ENCODE peak calls at places on chromosomes 11 and 22, in four cellular contexts. M is fibroblast of lung, F is ovary, K is heart right ventricle. J is an unnamed sample. For H3K9me3, the result is how much of the 10 kb centered on the place peaks cover.

GRCh38 chr11:85766801-85767200 is 44.1 kb downstream of the SYTL2 start:
- DNase-seq in K (no peak), M (peak), F (no peak), J (no peak)

GRCh38 chr11:107931206-107931605 is 3.0 kb downstream of the RAB39A start:
- DNase-seq in M (no peak), K (no peak), F (no peak), J (no peak)

GRCh38 chr11:1198766-1199688 is 23.8 kb upstream of the MUC5B start:
- DNase-seq in F (no peak), M (no peak), K (no peak), J (no peak)

GRCh38 chr11:123431619-123432018 is 1.6 kb downstream of the GRAMD1B start:
- DNase-seq in M (no peak), K (no peak), F (no peak), J (no peak)

GRCh38 chr11:96324912-96325311 is 18.1 kb downstream of the MAML2 start:
- DNase-seq in M (peak), F (no peak), K (no peak), J (no peak)

GRCh38 chr22:10961043-10961860 is 4566.7 kb upstream of the OR11H1 start:
- DNase-seq in M (no peak), F (no peak), K (no peak), J (no peak)

GRCh38 chr11:35946766-35947165 is 2.9 kb downstream of the LDLRAD3 start:
- DNase-seq in F (no peak), M (no peak), K (no peak), J (no peak)

GRCh38 chr11:93085097-93085496 is 112.7 kb downstream of the SLC36A4 start:
- DNase-seq in K (no peak), M (no peak), F (no peak), J (no peak)

GRCh38 chr11:118609380-118610219 is 2.2 kb downstream of the PHLDB1 start:
- DNase-seq in F (no peak), M (peak), K (peak), J (peak)

GRCh38 chr11:36075053-36075452 is 131.2 kb downstream of the LDLRAD3 start:
- DNase-seq in K (no peak), F (no peak), M (peak), J (no peak)

DNA sequence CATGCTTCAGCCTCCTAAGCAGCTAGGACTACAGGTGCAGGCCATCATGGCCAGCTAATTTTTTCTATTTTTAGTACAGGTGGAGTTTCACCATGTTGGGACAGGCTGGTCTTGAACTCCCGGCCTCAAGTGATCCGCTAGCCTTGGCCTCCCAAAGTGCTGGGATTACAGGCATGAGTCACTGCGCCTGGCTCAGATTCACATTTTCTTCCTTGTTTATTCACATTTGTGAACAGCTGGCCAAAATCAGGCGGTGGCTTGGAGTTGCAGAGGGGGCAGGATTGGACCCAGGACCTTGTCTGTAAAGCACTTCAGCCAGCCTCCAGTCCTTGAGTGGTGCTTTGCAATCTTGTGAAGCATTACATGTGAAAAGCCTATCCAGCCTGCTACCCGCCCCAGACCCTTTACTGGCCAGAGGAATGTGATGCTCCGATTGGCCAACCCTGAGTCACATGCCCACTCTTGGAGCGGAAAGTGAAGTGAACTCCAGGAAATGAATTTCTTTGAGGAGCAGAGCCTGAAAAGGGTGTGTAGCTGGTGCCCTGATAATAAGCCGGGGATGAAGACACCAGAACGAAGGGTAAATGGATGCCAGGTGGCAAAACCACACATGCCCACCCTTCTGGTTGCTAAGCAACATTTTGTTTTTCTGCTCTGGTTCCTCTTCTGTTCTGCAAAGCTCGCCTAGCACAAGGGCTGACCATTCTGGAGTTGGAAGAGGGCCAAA is 62.6 kb upstream of the PTPRJ start:
- DNase-seq in F (peak), K (peak), M (peak), J (no peak)
- H3K27ac ChIP-seq in F (no peak), K (peak), M (peak), J (no peak)

GRCh38 chr11:73965764-73966121 is 14.9 kb downstream of the DNAJB13 start:
- DNase-seq in F (no peak), K (no peak), M (no peak), J (no peak)

GRCh38 chr11:73961321-73961720 is 10.5 kb downstream of the DNAJB13 start:
- DNase-seq in F (no peak), M (no peak), K (no peak), J (no peak)

GRCh38 chr11:73965076-73965763 is 14.4 kb downstream of the DNAJB13 start:
- DNase-seq in F (no peak), K (no peak), M (peak), J (no peak)

GRCh38 chr11:73963861-73964260 is 13.0 kb downstream of the DNAJB13 start:
- DNase-seq in K (no peak), M (no peak), F (no peak), J (no peak)

DNA sequence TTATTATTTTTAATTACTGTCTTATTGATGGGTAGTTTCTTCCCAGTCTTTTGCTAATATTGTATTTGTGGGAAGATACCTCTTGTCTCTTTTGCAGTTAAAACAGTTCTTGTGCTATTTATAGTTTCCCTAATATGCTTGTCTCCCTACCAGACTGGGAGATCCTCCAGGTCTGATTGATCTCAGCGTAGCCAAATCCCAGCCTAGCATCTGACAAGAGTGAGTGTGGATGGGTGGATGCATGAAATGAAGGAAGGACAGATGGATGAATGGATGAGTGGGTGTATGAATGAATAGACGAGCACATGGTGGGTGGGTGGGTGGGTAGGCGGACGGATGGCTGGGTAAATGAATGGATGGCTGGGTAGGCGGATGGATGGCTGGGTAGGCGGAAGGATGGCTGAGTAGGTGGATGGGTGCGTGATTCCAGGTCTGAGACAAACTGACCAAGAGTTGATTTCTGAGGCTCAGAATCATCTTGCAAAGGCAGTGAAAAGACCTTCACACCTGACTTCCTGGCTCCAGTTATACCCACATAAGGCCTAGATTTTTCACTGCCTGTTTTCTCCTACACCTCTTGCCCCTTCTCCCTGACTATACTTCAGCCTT is 11.4 kb downstream of the DNAJB13 start:
- DNase-seq in F (no peak), K (no peak), M (no peak), J (no peak)
- TF ChIP-seq CTCF in F (no peak), K (no peak), M (no peak), J (no peak)

GRCh38 chr11:54930930-54931329 is 224.3 kb downstream of the OR4A5 start:
- DNase-seq in M (no peak), K (no peak), F (no peak), J (no peak)

DNA sequence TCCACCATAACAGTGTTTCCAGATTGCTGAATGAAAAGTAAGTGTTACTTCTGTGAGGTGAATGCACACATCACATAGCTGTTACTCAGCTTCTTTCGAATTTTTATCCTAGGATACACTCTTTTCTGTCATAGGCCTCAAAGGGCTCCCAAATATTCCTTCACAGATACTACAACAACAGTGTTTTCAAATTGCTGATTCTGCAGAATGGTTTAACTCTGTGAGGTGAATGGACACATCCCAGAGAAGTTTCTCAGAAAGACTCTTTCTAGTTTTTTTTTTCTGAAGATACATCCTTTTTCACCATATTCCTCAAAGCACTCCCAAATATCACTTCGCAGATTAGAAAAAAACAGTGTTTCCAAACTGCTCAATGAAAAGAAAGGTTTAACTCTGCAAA is 221.1 kb downstream of the OR4A5 start:
- DNase-seq in F (no peak), K (no peak), M (no peak), J (no peak)
- H3K9me3 ChIP-seq in F (under half), K (under half), M (under half), J (under half)

GRCh38 chr22:17890245-17890671 is 116.0 kb upstream of the BID start:
- DNase-seq in M (no peak), K (no peak), F (no peak), J (no peak)
- H3K27ac ChIP-seq in M (no peak), K (peak), F (no peak), J (no peak)

GRCh38 chr22:38167988-38168407 is 13.6 kb downstream of the PLA2G6 start:
- DNase-seq in F (no peak), M (no peak), K (peak), J (no peak)
- TF ChIP-seq CTCF in F (no peak), M (no peak), K (no peak), J (no peak)